ENCODE peak calls at places on chromosomes 11 and 22, in six cellular contexts. J is transverse colon, G is HAP-1, D is MM.1S, R is tibial artery, B is IMR-90. L is an unnamed sample. For H3K4me1, the result is how much of the 10 kb centered on the place peaks cover.

GRCh38 chr22:29325785-29326315 is 10.4 kb upstream of the RASL10A start:
- DNase-seq in G (no peak), D (no peak), B (no peak), J (no peak), R (no peak), L (no peak)

GRCh38 chr22:43134553-43134952 is 8.6 kb downstream of the MCAT start:
- DNase-seq in B (no peak), D (no peak), G (no peak), R (no peak), J (no peak), L (no peak)

GRCh38 chr11:123063396-123064267 is 1.7 kb upstream of the HSPA8 start:
- DNase-seq in D (peak), R (peak), G (peak), J (peak), B (peak), L (peak)

GRCh38 chr11:94638902-94639373 is 71.8 kb downstream of the PIWIL4 start:
- DNase-seq in J (no peak), G (no peak), D (peak), B (peak), R (no peak), L (peak)

GRCh38 chr22:20092477-20092854 is 12.4 kb downstream of the DGCR8 start:
- DNase-seq in J (no peak), D (no peak), R (no peak), B (no peak), G (no peak), L (no peak)

GRCh38 chr22:42720263-42721044 is at the start of gene A4GALT:
- DNase-seq in J (no peak), D (no peak), R (no peak), G (peak), B (no peak), L (no peak)

GRCh38 chr11:65793144-65793581 is 6.3 kb downstream of the OVOL1 start:
- DNase-seq in J (peak), B (no peak), R (no peak), D (no peak), G (no peak), L (peak)

GRCh38 chr11:69000831-69001245 is 12.2 kb downstream of the MRGPRF start:
- DNase-seq in R (peak), G (no peak), J (peak), D (no peak), B (peak), L (peak)

GRCh38 chr11:92552942-92553341 is 328.3 kb downstream of the FAT3 start:
- DNase-seq in B (peak), D (peak), J (no peak), G (no peak), R (no peak), L (no peak)

GRCh38 chr11:73359930-73360742 is 16.1 kb upstream of the RELT start:
- DNase-seq in B (peak), J (no peak), D (peak), R (no peak), G (peak), L (no peak)

GRCh38 chr11:66183581-66184048 is 84.8 kb upstream of the RAB1B start:
- DNase-seq in R (no peak), J (no peak), D (no peak), G (no peak), B (no peak), L (no peak)

GRCh38 chr22:35539487-35539886 is 1.1 kb upstream of the RASD2 start:
- DNase-seq in G (no peak), R (no peak), D (no peak), J (no peak), B (no peak), L (no peak)
- H3K4me3 ChIP-seq in G (no peak), R (peak), D (peak), J (no peak), B (no peak), L (peak)

GRCh38 chr11:111301004-111301839 is 2.9 kb downstream of the POU2AF3 start:
- DNase-seq in B (no peak), D (no peak), J (no peak), G (no peak), R (no peak), L (no peak)
- H3K4me1 ChIP-seq in B (under half), D (under half), J (under half), G (under half), R (under half), L (under half)

DNA sequence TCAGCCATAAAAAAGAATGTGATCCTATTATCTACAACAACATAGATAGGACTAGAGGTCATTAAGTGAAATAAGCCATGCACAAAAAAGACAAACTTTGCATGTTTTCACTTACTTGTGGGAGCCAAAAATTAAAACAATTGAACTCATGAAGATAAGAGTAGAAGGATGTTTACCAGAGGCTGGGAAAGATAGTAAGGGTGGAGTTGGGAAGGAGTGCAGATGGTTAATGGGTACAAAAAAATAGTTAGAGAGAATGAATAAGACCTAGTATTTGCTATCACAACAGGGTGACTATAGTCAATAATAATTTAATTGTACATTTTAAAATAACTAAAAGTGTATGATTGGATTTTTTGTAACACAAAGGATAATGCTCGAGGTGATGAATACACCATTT is 27.2 kb upstream of the IL10RA start:
- DNase-seq in G (no peak), B (no peak), J (no peak), R (no peak), D (no peak), L (no peak)
- H3K4me3 ChIP-seq in G (no peak), B (no peak), J (no peak), R (no peak), D (no peak), L (no peak)

DNA sequence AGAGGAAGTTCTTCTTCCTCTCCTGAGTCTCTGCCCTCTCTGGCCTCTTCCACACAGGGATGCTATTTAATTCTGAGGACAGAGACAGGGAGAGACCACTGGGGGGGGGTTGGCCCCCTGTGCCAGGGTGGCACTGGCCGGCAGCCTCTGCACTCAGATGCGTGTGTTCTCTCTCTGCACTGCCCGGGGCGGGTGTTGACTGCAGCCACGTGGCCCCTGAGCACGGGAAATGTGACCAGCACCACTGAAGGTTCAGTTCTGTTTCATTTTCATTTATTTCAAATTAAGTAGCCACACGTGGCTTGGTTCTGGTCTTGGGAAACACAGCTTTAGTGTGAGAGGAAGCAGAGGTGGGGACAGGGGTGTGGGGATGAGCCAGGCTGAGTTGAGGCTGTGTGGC is 171.1 kb downstream of the TBC1D22A start:
- DNase-seq in R (no peak), B (no peak), J (no peak), G (no peak), D (no peak), L (no peak)
- H3K4me1 ChIP-seq in R (under half), B (under half), J (under half), G (under half), D (under half), L (under half)

DNA sequence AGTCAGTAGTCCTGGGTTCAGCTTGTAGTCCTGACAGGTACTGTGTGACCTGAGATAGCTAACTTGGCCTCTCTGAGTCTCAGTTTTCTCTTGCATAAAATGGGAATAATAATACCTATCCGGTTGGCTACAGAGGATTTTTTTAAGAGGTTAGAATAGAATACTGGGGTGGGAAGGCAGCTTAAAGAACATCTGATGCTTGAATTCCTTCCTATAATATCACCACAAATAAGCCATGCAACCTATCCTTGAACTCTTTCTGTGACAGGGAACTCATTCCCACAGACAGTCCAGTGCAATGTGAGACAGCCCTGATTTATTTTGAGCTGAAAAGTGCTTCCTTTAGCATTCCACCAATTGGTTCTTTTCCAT is 110.1 kb downstream of the CCDC81 start:
- DNase-seq in R (no peak), B (no peak), J (no peak), D (no peak), G (no peak), L (no peak)
- H3K4me3 ChIP-seq in R (no peak), B (no peak), J (no peak), D (no peak), G (no peak), L (no peak)

GRCh38 chr11:34206598-34207300 is 101.3 kb downstream of the NAT10 start:
- DNase-seq in R (no peak), D (no peak), B (no peak), J (no peak), G (no peak), L (no peak)

GRCh38 chr11:34209809-34210208 is 104.4 kb downstream of the NAT10 start:
- DNase-seq in J (no peak), D (no peak), G (no peak), B (no peak), R (no peak), L (peak)

GRCh38 chr11:34208266-34209135 is 103.1 kb downstream of the NAT10 start:
- DNase-seq in B (peak), R (no peak), G (no peak), D (no peak), J (no peak), L (peak)

GRCh38 chr11:34205326-34206035 is 100.1 kb downstream of the NAT10 start:
- DNase-seq in G (no peak), J (no peak), R (no peak), B (peak), D (no peak), L (no peak)

DNA sequence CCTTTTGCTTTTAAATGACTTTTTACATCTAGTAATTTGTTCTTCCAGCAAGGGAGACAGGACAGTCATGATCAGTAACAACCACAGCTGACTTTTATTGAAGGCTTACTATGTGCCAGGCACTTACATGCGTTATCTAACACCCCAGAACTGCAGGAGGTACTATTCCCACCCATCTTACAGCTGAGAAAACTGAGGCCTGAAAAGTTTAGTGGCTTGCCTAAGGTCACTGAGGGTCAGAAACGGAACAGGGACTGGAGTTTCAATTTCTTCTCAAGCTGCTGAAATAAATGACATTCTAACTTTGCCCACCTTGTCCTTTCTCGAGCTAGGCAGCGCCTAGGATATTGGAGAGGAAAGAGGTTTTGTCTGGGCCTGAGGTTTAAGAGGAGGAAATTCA is 102.1 kb downstream of the NAT10 start:
- DNase-seq in R (no peak), D (no peak), B (no peak), J (no peak), G (no peak), L (no peak)
- H3K4me1 ChIP-seq in R (under half), D (under half), B (under half), J (under half), G (under half), L (under half)

GRCh38 chr11:126416542-126417090 is 61.1 kb downstream of the ST3GAL4 start:
- DNase-seq in B (peak), D (peak), R (peak), J (peak), G (no peak), L (peak)
- H3K4me3 ChIP-seq in B (peak), D (no peak), R (peak), J (peak), G (no peak), L (no peak)

GRCh38 chr11:2811206-2812091 is 74.1 kb downstream of the CDKN1C start:
- DNase-seq in B (no peak), D (no peak), R (no peak), J (no peak), G (no peak), L (no peak)
- H3K4me1 ChIP-seq in B (under half), D (under half), R (under half), J (under half), G (under half), L (under half)

GRCh38 chr22:45774016-45774670 is 102.5 kb downstream of the ATXN10 start:
- DNase-seq in J (no peak), R (no peak), B (no peak), G (no peak), D (no peak), L (no peak)

GRCh38 chr22:45777046-45777851 is 105.6 kb downstream of the ATXN10 start:
- DNase-seq in G (peak), D (no peak), B (peak), J (no peak), R (no peak), L (no peak)

GRCh38 chr22:45775569-45776312 is 104.1 kb downstream of the ATXN10 start:
- DNase-seq in R (no peak), G (no peak), B (no peak), D (no peak), J (no peak), L (no peak)

GRCh38 chr22:45776313-45776585 is 104.6 kb downstream of the ATXN10 start:
- DNase-seq in R (no peak), B (no peak), G (no peak), D (no peak), J (no peak), L (no peak)

GRCh38 chr22:45775062-45775461 is 103.4 kb downstream of the ATXN10 start:
- DNase-seq in B (no peak), R (no peak), G (no peak), D (no peak), J (no peak), L (no peak)
- H3K4me3 ChIP-seq in B (no peak), R (no peak), G (no peak), D (no peak), J (no peak), L (no peak)

DNA sequence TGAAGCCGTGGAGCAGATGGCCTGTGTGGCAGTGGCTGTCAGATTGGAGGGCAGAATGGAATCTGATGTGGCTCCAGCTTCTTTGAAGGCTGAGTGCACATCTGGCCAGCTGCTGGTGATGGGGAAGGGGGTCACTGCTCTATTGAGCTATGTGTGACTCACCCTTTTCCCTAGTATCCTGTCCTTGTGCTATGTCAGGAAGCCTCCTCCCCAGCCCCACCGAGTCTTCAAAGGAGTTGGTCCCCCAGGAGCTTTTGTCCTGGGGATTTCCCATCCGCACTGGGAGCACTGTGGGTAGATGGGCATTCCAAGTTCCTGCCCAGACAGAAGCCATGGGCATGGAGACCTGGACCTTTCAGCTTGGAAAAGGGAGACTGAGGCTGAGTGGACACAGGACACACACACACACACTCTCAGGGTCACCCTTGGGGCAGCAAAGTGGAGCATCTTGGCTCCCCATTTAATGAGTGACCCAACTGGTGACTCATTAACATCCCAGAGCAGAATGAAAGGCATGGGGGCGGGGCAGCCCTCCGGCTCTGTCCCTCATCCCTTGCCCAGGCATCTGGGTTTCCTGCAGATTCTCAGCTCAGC is 3.3 kb downstream of the SERPINH1 start:
- DNase-seq in G (no peak), R (peak), D (no peak), J (peak), B (peak), L (no peak)
- H3K4me1 ChIP-seq in G (under half), R (half or more), D (under half), J (half or more), B (under half), L (under half)